ENCODE peak calls at places on chromosome 16, in five cellular contexts. I is fibroblast of lung; O is activated T-helper 1 cell treated with Interleukin-2 at 50 U/mL for 16 hours; C is stimulated activated CD4-positive, alpha-beta T cell treated with anti-CD3 and anti-CD28 coated beads, Interleukin-12 subunit alpha, Interleukin-12 subunit beta, amount 100 ng/mL, for 24 hours; M is stimulated activated CD8-positive, alpha-beta memory T cell treated with anti-CD3 and anti-CD28 coated beads, Interleukin-4, amount 100 ng/mL, for 1 hour. D is an unnamed sample.

GRCh38 chr16:26952411-26952810 is 114.3 kb upstream of the C16orf82 start:
- DNase-seq in I (no peak), O (no peak), C (no peak), M (no peak), D (no peak)

GRCh38 chr16:52603015-52603414 is 56.1 kb upstream of the TOX3 start:
- DNase-seq in I (no peak), O (no peak), C (no peak), M (no peak), D (no peak)

GRCh38 chr16:89132194-89133005 is 38.7 kb downstream of the ACSF3 start:
- DNase-seq in I (no peak), O (no peak), C (no peak), M (no peak), D (no peak)

GRCh38 chr16:48734220-48734619 is 124.2 kb upstream of the N4BP1 start:
- DNase-seq in I (no peak), O (no peak), C (no peak), M (no peak), D (no peak)

GRCh38 chr16:30482366-30482765 is 9.8 kb downstream of the ITGAL start:
- DNase-seq in I (no peak), O (no peak), C (no peak), M (no peak), D (no peak)

GRCh38 chr16:87830673-87831420 is 38.5 kb downstream of the SLC7A5 start:
- DNase-seq in I (no peak), O (no peak), C (no peak), M (no peak), D (no peak)

GRCh38 chr16:22638393-22639206 is 127.9 kb downstream of the NPIPB5 start:
- DNase-seq in I (no peak), O (no peak), C (no peak), M (no peak), D (no peak)

GRCh38 chr16:8848939-8849391 is 19.8 kb downstream of the CARHSP1 start:
- DNase-seq in I (peak; percentile 67), O (no peak), C (no peak), M (no peak), D (no peak)

GRCh38 chr16:81004646-81005353 is 1.9 kb downstream of the CMC2 start:
- DNase-seq in I (peak; percentile 49), O (no peak), C (no peak), M (no peak), D (no peak)

GRCh38 chr16:51607202-51607756 is 456.2 kb upstream of the SALL1 start:
- DNase-seq in I (peak; percentile 11), O (no peak), C (no peak), M (no peak), D (no peak)

GRCh38 chr16:534856-535445 is 7.4 kb downstream of the CAPN15 start:
- DNase-seq in I (no peak), O (no peak), C (no peak), M (no peak), D (no peak)